ENCODE peak calls at places on chromosomes 3 and 15, in six cellular contexts. V is A549, F is tibial nerve, W is heart left ventricle, Z is right cardiac atrium, R is GM23338. P is an unnamed sample. For H3K4me1, the result is how much of the 10 kb centered on the place peaks cover.

GRCh38 chr15:57667171-57667924 is 39.2 kb upstream of the POLR2M start:
- DNase-seq in R (peak), V (peak), F (no peak), Z (peak), W (no peak), P (no peak)

GRCh38 chr3:123834631-123835030 is 49.5 kb downstream of the MYLK start:
- DNase-seq in R (no peak), Z (no peak), V (no peak), W (no peak), F (no peak), P (no peak)

GRCh38 chr15:96053039-96054021 is 277.2 kb upstream of the NR2F2 start:
- DNase-seq in R (peak), V (no peak), W (peak), F (no peak), Z (peak), P (no peak)

GRCh38 chr3:109943181-109943580 is 605.8 kb upstream of the DPPA4 start:
- DNase-seq in R (no peak), F (no peak), V (no peak), Z (no peak), W (no peak), P (no peak)

GRCh38 chr3:31550452-31551251 is 17.9 kb downstream of the STT3B start:
- DNase-seq in Z (no peak), F (no peak), W (no peak), V (peak), R (peak), P (no peak)

GRCh38 chr3:125019271-125019670 is 36.5 kb downstream of the HEG1 start:
- DNase-seq in V (no peak), W (no peak), R (no peak), F (no peak), Z (no peak), P (no peak)

GRCh38 chr3:143825513-143825912 is 22.8 kb downstream of the SLC9A9 start:
- DNase-seq in R (no peak), W (no peak), Z (no peak), V (no peak), F (no peak), P (no peak)

GRCh38 chr3:97102641-97103040 is 288.2 kb downstream of the EPHA6 start:
- DNase-seq in V (no peak), W (no peak), F (no peak), R (no peak), Z (no peak), P (no peak)

GRCh38 chr3:188400494-188401243 is 246.7 kb downstream of the LPP start:
- DNase-seq in V (no peak), F (no peak), Z (no peak), R (no peak), W (no peak), P (no peak)

GRCh38 chr3:10555263-10555662 is 49.9 kb upstream of the ATP2B2 start:
- DNase-seq in V (no peak), R (no peak), Z (no peak), W (peak), F (no peak), P (no peak)

GRCh38 chr15:89828324-89829145 is 13.9 kb upstream of the ANPEP start:
- DNase-seq in R (peak), F (peak), V (no peak), Z (peak), W (peak), P (no peak)

GRCh38 chr15:83200589-83200988 is 7.0 kb downstream of the HDGFL3 start:
- DNase-seq in F (no peak), Z (no peak), W (no peak), R (no peak), V (no peak), P (no peak)

GRCh38 chr3:28328188-28329151 is 20.1 kb upstream of the ZCWPW2 start:
- DNase-seq in R (peak), Z (no peak), F (no peak), W (no peak), V (no peak), P (no peak)

GRCh38 chr3:59313365-59313764 is 263.5 kb upstream of the CFAP20DC start:
- DNase-seq in R (peak), F (no peak), V (peak), W (peak), Z (peak), P (peak)

GRCh38 chr15:68000754-68001153 is 53.4 kb upstream of the PIAS1 start:
- DNase-seq in Z (no peak), V (no peak), R (no peak), W (no peak), F (no peak), P (no peak)

GRCh38 chr3:190385835-190386688 is 1.9 kb upstream of the CLDN16 start:
- DNase-seq in R (no peak), V (peak), Z (no peak), F (no peak), W (no peak), P (no peak)

GRCh38 chr15:73900129-73900712 is 26.0 kb upstream of the LOXL1 start:
- DNase-seq in R (no peak), V (no peak), Z (no peak), F (no peak), W (no peak), P (peak)

GRCh38 chr3:45333549-45333948 is 54.8 kb upstream of the LARS2 start:
- DNase-seq in V (no peak), R (no peak), F (no peak), W (no peak), Z (no peak), P (no peak)

GRCh38 chr15:24954783-24955548 is at the start of the genes SNRPN and SNURF:
- DNase-seq in F (peak), Z (peak), W (peak), R (peak), V (peak), P (peak)

GRCh38 chr3:146558811-146559210 is 14.4 kb upstream of the PLSCR1 start:
- DNase-seq in V (no peak), W (no peak), R (no peak), Z (no peak), F (no peak), P (no peak)

GRCh38 chr3:121111914-121112612 is 204.1 kb downstream of the STXBP5L start:
- DNase-seq in V (no peak), W (no peak), Z (no peak), R (peak), F (no peak), P (no peak)

GRCh38 chr3:5579342-5579741 is 391.8 kb downstream of the EDEM1 start:
- DNase-seq in Z (no peak), V (no peak), W (no peak), R (no peak), F (no peak), P (no peak)

GRCh38 chr3:5572168-5572567 is 384.7 kb downstream of the EDEM1 start:
- DNase-seq in Z (no peak), V (no peak), F (no peak), R (no peak), W (no peak), P (no peak)

GRCh38 chr3:5581743-5582142 is 394.2 kb downstream of the EDEM1 start:
- DNase-seq in W (no peak), R (no peak), V (no peak), F (no peak), Z (no peak), P (no peak)

GRCh38 chr3:5580821-5581220 is 393.3 kb downstream of the EDEM1 start:
- DNase-seq in R (no peak), Z (no peak), V (no peak), W (no peak), F (no peak), P (no peak)

DNA sequence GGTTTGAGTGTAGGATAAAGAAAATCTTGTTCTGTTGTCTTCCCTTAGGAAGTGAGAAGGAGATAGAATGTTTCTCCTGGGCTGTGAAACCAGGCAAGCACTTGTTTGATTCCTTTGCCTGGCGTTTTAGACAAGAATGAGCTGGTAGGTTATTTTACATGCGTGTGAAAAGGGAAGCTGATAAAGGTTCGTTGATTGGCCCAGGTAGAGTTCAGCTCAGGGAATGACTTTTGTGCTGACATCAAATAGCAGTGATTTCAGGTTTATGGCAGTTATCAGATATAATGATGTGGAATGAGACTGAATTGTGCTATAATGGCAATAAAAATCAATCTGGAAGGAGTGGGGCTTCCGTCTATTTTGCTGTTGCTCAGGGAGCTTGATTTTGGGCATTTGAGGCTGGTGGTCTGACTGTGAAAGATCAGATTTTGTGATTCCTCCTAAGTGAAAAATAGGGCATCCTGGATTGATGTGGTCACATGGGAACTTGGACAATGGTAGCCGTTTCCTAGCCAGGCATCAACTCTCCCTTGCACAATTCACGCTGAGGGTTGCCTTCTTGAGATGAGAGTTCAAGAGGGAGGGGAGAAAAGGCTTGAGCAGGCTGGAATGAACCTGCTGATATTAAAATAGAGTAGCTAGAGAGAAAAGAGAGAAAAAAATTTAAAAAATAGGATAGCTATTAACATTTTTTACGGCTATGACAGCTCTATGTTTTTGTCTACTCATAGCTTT is 388.9 kb downstream of the EDEM1 start:
- DNase-seq in R (no peak), Z (no peak), F (no peak), V (no peak), W (no peak), P (no peak)
- H3K4me3 ChIP-seq in R (no peak), Z (no peak), F (no peak), V (no peak), W (no peak), P (no peak)

GRCh38 chr3:105674437-105675065 is 194.3 kb downstream of the CBLB start:
- DNase-seq in F (no peak), W (peak), R (no peak), V (no peak), Z (no peak), P (no peak)

GRCh38 chr3:105679951-105680350 is 188.9 kb downstream of the CBLB start:
- DNase-seq in Z (no peak), F (no peak), V (no peak), W (no peak), R (no peak), P (no peak)

GRCh38 chr3:105678017-105678416 is 190.8 kb downstream of the CBLB start:
- DNase-seq in V (no peak), F (no peak), R (no peak), Z (no peak), W (no peak), P (no peak)

GRCh38 chr3:105672996-105673395 is 195.8 kb downstream of the CBLB start:
- DNase-seq in V (no peak), F (no peak), W (no peak), Z (no peak), R (no peak), P (no peak)

GRCh38 chr3:105676621-105677300 is 192.1 kb downstream of the CBLB start:
- DNase-seq in W (no peak), R (no peak), F (no peak), Z (no peak), V (no peak), P (no peak)
- H3K4me1 ChIP-seq in W (under half), R (under half), F (under half), Z (under half), V (under half), P (under half)

GRCh38 chr3:171838218-171838720 is 4.9 kb upstream of the TMEM212 start:
- DNase-seq in Z (peak), R (peak), W (peak), F (peak), V (no peak), P (peak)
- H3K4me3 ChIP-seq in Z (no peak), R (no peak), W (no peak), F (peak), V (no peak), P (peak)

GRCh38 chr3:105865867-105866350 is 2.9 kb downstream of the CBLB start:
- DNase-seq in Z (no peak), W (no peak), R (no peak), F (no peak), V (no peak), P (no peak)
- H3K4me1 ChIP-seq in Z (under half), W (under half), R (under half), F (under half), V (under half), P (under half)

GRCh38 chr3:197298858-197299854 is 744 bp upstream of the DLG1 start:
- DNase-seq in V (peak), Z (peak), F (no peak), W (peak), R (peak), P (peak)
- H3K4me3 ChIP-seq in V (peak), Z (peak), F (peak), W (peak), R (peak), P (peak)

GRCh38 chr3:71582612-71583568 is 638 bp downstream of the FOXP1 start:
- DNase-seq in V (no peak), F (peak), R (peak), Z (peak), W (peak), P (peak)

GRCh38 chr3:71583569-71584215 is at the start of gene FOXP1:
- DNase-seq in R (peak), W (peak), Z (peak), F (peak), V (no peak), P (peak)

GRCh38 chr3:71580636-71581215 is 2.8 kb downstream of the FOXP1 start:
- DNase-seq in Z (no peak), V (no peak), W (no peak), F (no peak), R (peak), P (no peak)

GRCh38 chr3:71581451-71581980 is 2.0 kb downstream of the FOXP1 start:
- DNase-seq in R (peak), V (no peak), Z (peak), F (no peak), W (peak), P (peak)

GRCh38 chr3:71581981-71582611 is 1.4 kb downstream of the FOXP1 start:
- DNase-seq in F (peak), R (peak), Z (peak), V (no peak), W (peak), P (peak)
- H3K4me1 ChIP-seq in F (under half), R (under half), Z (under half), V (half or more), W (under half), P (half or more)

DNA sequence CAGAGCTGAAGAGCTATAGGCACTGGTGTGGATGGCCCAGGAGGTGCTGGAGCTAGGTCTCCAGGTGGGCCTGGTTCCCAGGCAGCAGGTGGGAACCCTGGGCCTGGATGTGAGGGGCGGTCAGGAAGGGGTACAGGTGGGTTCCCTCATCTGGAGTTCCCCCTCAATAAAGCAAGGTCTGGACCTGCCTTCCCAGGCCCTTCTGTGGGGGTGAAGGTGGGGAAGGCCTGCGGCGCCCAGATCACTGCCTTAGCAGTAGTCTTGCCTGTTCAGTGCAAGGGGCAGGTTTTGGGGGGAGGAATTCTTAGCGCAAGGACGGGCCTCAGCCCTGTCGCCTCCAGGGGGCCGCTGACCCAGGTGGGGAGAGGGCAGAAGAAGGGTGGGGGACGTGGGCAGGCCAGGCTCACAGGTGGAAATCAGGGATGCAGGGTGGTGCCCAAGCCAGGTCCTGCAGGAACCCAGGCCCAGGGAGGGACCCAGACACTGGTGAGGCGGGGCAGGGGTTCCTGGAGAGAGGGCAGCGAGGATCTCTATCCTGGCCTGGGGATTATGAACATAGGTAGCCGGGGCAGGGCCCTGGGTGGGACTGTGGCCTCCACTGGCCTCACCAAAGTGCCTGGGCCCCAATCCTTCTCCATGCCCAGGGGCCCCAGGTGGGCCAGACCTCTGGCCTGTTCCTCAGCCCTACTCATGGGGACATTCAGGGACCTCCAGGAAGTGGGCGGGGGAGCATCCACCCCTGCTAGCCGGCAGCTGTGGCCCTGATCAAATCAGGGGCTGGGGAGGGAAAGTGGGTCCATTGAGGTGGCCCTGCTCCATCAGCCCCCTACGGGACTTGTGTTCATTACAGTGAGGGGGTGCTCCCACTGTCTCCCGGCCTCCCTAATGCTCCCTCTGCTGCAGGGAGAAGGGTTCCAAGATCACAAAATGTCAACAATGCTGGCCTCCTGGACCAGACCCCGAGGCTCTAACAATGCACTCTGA is 25.3 kb downstream of the HDAC11 start:
- DNase-seq in F (no peak), Z (peak), W (no peak), V (no peak), R (no peak), P (no peak)
- H3K4me3 ChIP-seq in F (no peak), Z (no peak), W (no peak), V (no peak), R (no peak), P (no peak)

GRCh38 chr3:12756635-12757034 is 2.4 kb downstream of the TMEM40 start:
- DNase-seq in V (no peak), W (no peak), R (no peak), F (no peak), Z (no peak), P (no peak)

GRCh38 chr3:12756185-12756584 is 2.9 kb downstream of the TMEM40 start:
- DNase-seq in R (no peak), V (no peak), Z (no peak), F (no peak), W (no peak), P (no peak)

GRCh38 chr3:12753275-12754028 is 5.6 kb downstream of the TMEM40 start:
- DNase-seq in V (no peak), F (no peak), W (no peak), Z (no peak), R (no peak), P (no peak)

GRCh38 chr3:12754315-12754714 is 4.7 kb downstream of the TMEM40 start:
- DNase-seq in R (no peak), Z (no peak), V (no peak), F (no peak), W (no peak), P (no peak)

GRCh38 chr3:12755754-12756153 is 3.3 kb downstream of the TMEM40 start:
- DNase-seq in F (no peak), R (no peak), W (no peak), V (no peak), Z (no peak), P (no peak)
- H3K4me1 ChIP-seq in F (under half), R (under half), W (under half), V (under half), Z (under half), P (under half)

P was measured in tibial artery.